ENCODE peak calls at places on chromosomes 3 and 15, in seven cellular contexts. T, D, Z, R, F, W and J are unnamed samples.

GRCh38 chr3:20078194-20078709 is 38.0 kb downstream of the KAT2B start:
- DNase-seq in T (no peak), D (no peak), Z (no peak), R (no peak), F (no peak), W (no peak), J (no peak)

GRCh38 chr3:52124766-52125165 is 29.5 kb downstream of the POC1A start:
- DNase-seq in T (no peak), D (no peak), Z (no peak), R (no peak), F (no peak), W (peak; percentile 57), J (no peak)

GRCh38 chr3:134885877-134886621 is 91.0 kb downstream of the EPHB1 start:
- DNase-seq in T (no peak), D (no peak), Z (no peak), R (no peak), F (peak; percentile 31), W (peak; percentile 7), J (no peak)

GRCh38 chr15:66858423-66859207 is 156.6 kb downstream of the SMAD6 start:
- DNase-seq in T (no peak), D (no peak), Z (no peak), R (no peak), F (no peak), W (no peak), J (peak; percentile 4)

GRCh38 chr3:138434276-138434874 is at the start of gene ESYT3:
- DNase-seq in T (no peak), D (peak; percentile 46), Z (peak; percentile 53), R (peak; percentile 23), F (peak; percentile 68), W (no peak), J (peak; percentile 92)

GRCh38 chr3:132090921-132091320 is 56.1 kb upstream of the CPNE4 start:
- DNase-seq in T (no peak), D (no peak), Z (no peak), R (no peak), F (no peak), W (no peak), J (no peak)

GRCh38 chr15:26887926-26888666 is 21.2 kb downstream of the GABRA5 start:
- DNase-seq in T (no peak), D (no peak), Z (no peak), R (no peak), F (no peak), W (no peak), J (no peak)

GRCh38 chr3:100865442-100865841 is 127.8 kb downstream of the ABI3BP start:
- DNase-seq in T (no peak), D (no peak), Z (no peak), R (no peak), F (no peak), W (no peak), J (no peak)

GRCh38 chr3:33442190-33442589 is 2.0 kb upstream of the UBP1 start:
- DNase-seq in T (no peak), D (no peak), Z (no peak), R (no peak), F (no peak), W (no peak), J (no peak)

GRCh38 chr3:193040836-193041672 is 123.4 kb upstream of the MB21D2 start:
- DNase-seq in T (no peak), D (no peak), Z (peak; percentile 39), R (peak; percentile 70), F (peak; percentile 52), W (no peak), J (no peak)

GRCh38 chr3:179801263-179801662 is 148.4 kb downstream of the USP13 start:
- DNase-seq in T (no peak), D (no peak), Z (no peak), R (no peak), F (no peak), W (no peak), J (no peak)

GRCh38 chr3:174822320-174822719 is 36.8 kb upstream of the NAALADL2 start:
- DNase-seq in T (no peak), D (no peak), Z (no peak), R (no peak), F (no peak), W (no peak), J (no peak)

GRCh38 chr15:63256433-63256884 is 20.9 kb upstream of the APH1B start:
- DNase-seq in T (no peak), D (no peak), Z (no peak), R (no peak), F (no peak), W (no peak), J (no peak)

GRCh38 chr3:188123170-188123920 is 30.6 kb upstream of the LPP start:
- DNase-seq in T (no peak), D (no peak), Z (no peak), R (no peak), F (peak; percentile 12), W (no peak), J (no peak)

GRCh38 chr15:39312984-39313383 is 267.9 kb upstream of the THBS1 start:
- DNase-seq in T (no peak), D (no peak), Z (no peak), R (peak; percentile 12), F (no peak), W (no peak), J (no peak)

GRCh38 chr3:4418156-4418555 is 48.9 kb downstream of the SUMF1 start:
- DNase-seq in T (no peak), D (no peak), Z (no peak), R (no peak), F (no peak), W (no peak), J (no peak)

GRCh38 chr3:13344663-13345062 is 75.5 kb downstream of the NUP210 start:
- DNase-seq in T (no peak), D (no peak), Z (no peak), R (no peak), F (no peak), W (no peak), J (no peak)

GRCh38 chr15:57111002-57111401 is 192.6 kb downstream of the TCF12 start:
- DNase-seq in T (no peak), D (no peak), Z (no peak), R (no peak), F (no peak), W (no peak), J (no peak)

GRCh38 chr15:68626283-68626682 is 47.5 kb downstream of the CORO2B start:
- DNase-seq in T (no peak), D (no peak), Z (no peak), R (no peak), F (no peak), W (no peak), J (no peak)

GRCh38 chr3:126538316-126538715 is 14.4 kb downstream of the CHST13 start:
- DNase-seq in T (no peak), D (no peak), Z (no peak), R (no peak), F (no peak), W (peak; percentile 67), J (peak; percentile 73)

GRCh38 chr3:45425237-45425933 is 37.0 kb downstream of the LARS2 start:
- DNase-seq in T (no peak), D (no peak), Z (no peak), R (no peak), F (no peak), W (no peak), J (no peak)

GRCh38 chr3:13106308-13106970 is 33.2 kb upstream of the IQSEC1 start:
- DNase-seq in T (no peak), D (no peak), Z (no peak), R (no peak), F (no peak), W (no peak), J (no peak)

GRCh38 chr3:190194506-190194905 is 73.8 kb upstream of the P3H2 start:
- DNase-seq in T (no peak), D (no peak), Z (no peak), R (no peak), F (no peak), W (no peak), J (no peak)